ENCODE peak calls at places on chromosomes 7 and 10, in five cellular contexts. U, Q, C, H and E are unnamed samples.

GRCh38 chr10:94194256-94194655 is 168.5 kb downstream of the NOC3L start:
- DNase-seq in H (no peak), Q (no peak), U (no peak), C (no peak), E (no peak)

GRCh38 chr10:24446739-24447138 is 237.8 kb downstream of the KIAA1217 start:
- DNase-seq in U (no peak), C (no peak), H (no peak), Q (no peak), E (no peak)

GRCh38 chr7:79292834-79293233 is 160.6 kb downstream of the MAGI2 start:
- DNase-seq in Q (no peak), C (no peak), H (no peak), U (no peak), E (no peak)

GRCh38 chr10:35579726-35580420 is 25.3 kb upstream of the GJD4 start:
- DNase-seq in U (no peak), Q (no peak), C (no peak), H (no peak), E (no peak)

GRCh38 chr7:37352974-37353948 is 95.4 kb downstream of the ELMO1 start:
- DNase-seq in Q (no peak), H (no peak), U (no peak), C (no peak), E (peak)

GRCh38 chr7:5425507-5426225 is 2.0 kb upstream of the TNRC18 start:
- DNase-seq in C (peak), U (peak), Q (peak), H (peak), E (peak)

GRCh38 chr7:12794722-12795302 is 107.4 kb downstream of the ARL4A start:
- DNase-seq in U (no peak), Q (no peak), H (no peak), C (no peak), E (no peak)

GRCh38 chr10:102175415-102175814 is 23.2 kb downstream of the NOLC1 start:
- DNase-seq in Q (no peak), H (no peak), U (no peak), C (no peak), E (no peak)

GRCh38 chr7:2539031-2540028 is 16.0 kb downstream of the BRAT1 start:
- DNase-seq in C (no peak), H (no peak), U (no peak), Q (no peak), E (no peak)

GRCh38 chr7:74579800-74580685 is 77.5 kb upstream of the GTF2I start:
- DNase-seq in C (no peak), H (peak), Q (no peak), U (peak), E (peak)

GRCh38 chr10:106189254-106189653 is 975.3 kb downstream of the SORCS1 start:
- DNase-seq in U (peak), Q (peak), C (no peak), H (no peak), E (no peak)

GRCh38 chr10:74289172-74289571 is 138.2 kb downstream of the ADK start:
- DNase-seq in U (no peak), C (no peak), Q (no peak), H (no peak), E (no peak)

GRCh38 chr10:60123172-60123571 is 216.8 kb upstream of the CCDC6 start:
- DNase-seq in H (no peak), C (no peak), Q (no peak), U (no peak), E (peak)

GRCh38 chr7:19112290-19113000 is 5.0 kb downstream of the TWIST1 start:
- DNase-seq in Q (peak), U (peak), H (no peak), C (no peak), E (no peak)

GRCh38 chr10:13788701-13789447 is 202.1 kb downstream of the PRPF18 start:
- DNase-seq in C (peak), H (no peak), U (no peak), Q (no peak), E (no peak)

GRCh38 chr10:13788320-13788600 is 201.5 kb downstream of the PRPF18 start:
- DNase-seq in Q (no peak), H (no peak), C (no peak), U (no peak), E (no peak)

GRCh38 chr10:13779748-13780147 is 193.0 kb downstream of the PRPF18 start:
- DNase-seq in U (no peak), C (no peak), H (no peak), Q (no peak), E (no peak)

GRCh38 chr10:13787015-13787421 is 200.3 kb downstream of the PRPF18 start:
- DNase-seq in H (no peak), U (no peak), Q (peak), C (no peak), E (no peak)

GRCh38 chr10:13784067-13784466 is 197.3 kb downstream of the PRPF18 start:
- DNase-seq in Q (peak), C (no peak), H (no peak), U (no peak), E (peak)
- TF ChIP-seq CTCF in Q (no peak), C (peak), H (no peak), U (peak), E (no peak)

GRCh38 chr7:106177738-106178592 is 65.9 kb upstream of the SYPL1 start:
- DNase-seq in H (no peak), U (no peak), Q (no peak), C (peak), E (no peak)

GRCh38 chr7:106176414-106177294 is 64.5 kb upstream of the SYPL1 start:
- DNase-seq in H (peak), C (peak), U (peak), Q (peak), E (peak)

GRCh38 chr7:106179256-106179655 is 67.1 kb upstream of the SYPL1 start:
- DNase-seq in U (no peak), Q (no peak), H (no peak), C (no peak), E (no peak)

GRCh38 chr7:106177295-106177690 is 65.2 kb upstream of the SYPL1 start:
- DNase-seq in H (no peak), U (no peak), C (no peak), Q (no peak), E (no peak)

GRCh38 chr7:106178593-106179134 is 66.6 kb upstream of the SYPL1 start:
- DNase-seq in C (no peak), H (no peak), U (no peak), Q (no peak), E (peak)
- TF ChIP-seq CTCF in C (peak), H (no peak), U (peak), Q (no peak), E (no peak)

GRCh38 chr7:135710417-135711138 is 17.4 kb downstream of the SLC13A4 start:
- DNase-seq in C (no peak), Q (no peak), H (no peak), U (no peak), E (no peak)
- TF ChIP-seq CTCF in C (peak), Q (peak), H (peak), U (peak), E (peak)

DNA sequence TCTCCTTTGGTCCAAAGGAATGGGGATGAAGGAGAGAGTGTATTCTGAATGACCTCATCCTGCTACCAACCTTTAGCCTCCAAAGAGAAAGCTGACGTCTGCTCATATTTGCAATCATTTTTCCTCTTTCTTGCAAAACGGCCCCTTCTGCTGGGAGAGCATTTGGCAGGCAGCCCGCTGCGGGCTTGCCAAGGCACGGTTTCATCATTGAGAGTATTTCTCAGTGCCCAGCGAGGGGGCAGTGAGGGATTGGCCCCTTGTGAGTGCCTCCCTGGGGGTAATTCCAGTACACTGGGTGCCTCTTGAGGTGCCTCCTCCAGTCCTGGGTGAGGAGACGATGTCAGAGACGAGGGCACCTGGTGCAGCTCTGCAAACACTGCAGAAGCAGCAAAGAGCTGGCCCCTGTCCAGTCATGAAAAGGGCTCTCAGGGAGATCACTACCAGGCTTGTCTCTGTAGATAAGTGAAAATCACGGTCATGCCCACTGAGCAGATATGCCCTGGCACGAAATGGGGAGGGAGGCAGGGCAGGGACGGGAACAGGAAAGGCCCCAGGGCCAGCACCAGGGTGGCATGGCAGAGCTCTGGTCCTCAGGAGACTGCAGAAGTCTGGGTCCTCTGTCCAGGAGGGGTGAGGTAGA is 48.7 kb upstream of the SHH start:
- DNase-seq in Q (no peak), U (no peak), H (peak), C (no peak), E (peak)
- TF ChIP-seq CTCF in Q (no peak), U (no peak), H (no peak), C (no peak), E (no peak)

DNA sequence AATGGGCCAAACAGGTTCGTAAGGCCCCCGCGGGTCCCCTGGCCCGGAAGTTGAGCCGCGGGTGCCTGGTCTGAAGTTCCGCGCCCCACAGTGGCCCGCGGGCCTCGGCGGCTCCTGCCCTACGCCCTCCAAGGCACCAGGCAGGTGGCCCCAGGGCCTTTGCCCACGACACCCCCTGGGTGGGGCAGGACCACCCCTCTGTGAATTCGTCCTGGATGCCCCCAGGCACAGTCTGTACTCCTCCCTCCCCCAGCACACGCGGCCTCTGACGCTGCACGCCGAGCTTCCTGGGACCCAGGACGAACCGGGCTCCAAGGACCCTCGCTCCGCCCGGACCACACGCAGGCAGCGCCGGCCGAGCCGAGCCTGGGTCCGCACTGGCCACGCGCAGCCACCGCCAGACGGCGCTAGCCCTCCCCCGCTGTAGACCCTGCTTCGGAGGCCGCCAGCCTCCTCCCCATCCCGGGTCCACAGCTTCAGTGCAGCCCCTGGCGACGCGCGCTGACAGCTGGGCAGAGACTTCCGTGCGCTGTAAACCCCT is 810 bp upstream of the TCERG1L start:
- DNase-seq in H (no peak), U (peak), C (no peak), Q (no peak), E (no peak)
- TF ChIP-seq CTCF in H (peak), U (peak), C (peak), Q (no peak), E (no peak)

GRCh38 chr7:100428199-100428966 is at the start of gene ZCWPW1:
- DNase-seq in U (peak), H (peak), Q (peak), C (peak), E (peak)
- TF ChIP-seq CTCF in U (no peak), H (no peak), Q (no peak), C (peak), E (no peak)

GRCh38 chr10:58963101-58963534 is 213.3 kb upstream of the PHYHIPL start:
- DNase-seq in H (no peak), C (no peak), Q (peak), U (peak), E (peak)
- TF ChIP-seq CTCF in H (no peak), C (no peak), Q (peak), U (peak), E (peak)

GRCh38 chr10:63773106-63773505 is 251.9 kb downstream of the REEP3 start:
- DNase-seq in C (no peak), U (no peak), Q (no peak), H (no peak), E (no peak)

GRCh38 chr10:63773962-63774361 is 252.8 kb downstream of the REEP3 start:
- DNase-seq in C (no peak), H (no peak), Q (no peak), U (no peak), E (no peak)

GRCh38 chr10:63767512-63767911 is 246.3 kb downstream of the REEP3 start:
- DNase-seq in Q (no peak), H (no peak), U (no peak), C (no peak), E (no peak)

GRCh38 chr10:63769367-63769766 is 248.2 kb downstream of the REEP3 start:
- DNase-seq in H (no peak), C (no peak), U (peak), Q (no peak), E (no peak)

DNA sequence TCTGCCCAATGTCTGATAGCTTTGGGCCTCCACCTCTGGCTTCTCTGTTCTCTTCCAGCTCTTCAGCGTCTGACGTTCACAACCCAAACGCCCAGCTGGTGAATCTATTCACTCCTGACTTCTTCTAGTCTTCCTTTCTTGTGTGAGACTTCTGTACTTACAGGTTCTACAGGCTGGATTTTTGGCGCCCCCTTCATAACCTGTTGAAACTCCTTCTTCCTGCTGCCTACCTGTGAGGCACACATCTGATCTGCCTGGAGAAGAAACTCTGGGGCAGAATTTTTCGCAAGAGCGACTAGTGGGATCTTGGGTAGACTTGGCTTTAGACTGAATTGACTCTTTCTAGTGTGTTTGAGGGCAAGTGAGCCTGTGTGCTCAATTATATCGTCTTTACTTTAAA is 249.3 kb downstream of the REEP3 start:
- DNase-seq in H (no peak), C (no peak), Q (no peak), U (no peak), E (peak)
- TF ChIP-seq CTCF in H (no peak), C (no peak), Q (no peak), U (no peak), E (no peak)

GRCh38 chr7:132518102-132518838 is 58.0 kb downstream of the PLXNA4 start:
- DNase-seq in C (no peak), Q (peak), H (no peak), U (no peak), E (peak)
- TF ChIP-seq CTCF in C (peak), Q (peak), H (peak), U (peak), E (peak)